ENCODE peak calls at places on chromosomes 5 and 9, in four cellular contexts. G is hepatocyte, L is WERI-Rb-1, K is mesothelial cell of epicardium. N is an unnamed sample.

GRCh38 chr5:106699198-106699597 is 971.5 kb downstream of the EFNA5 start:
- DNase-seq in G (no peak), L (peak; percentile 10), K (no peak), N (no peak)

GRCh38 chr5:77642915-77643653 is 4.6 kb upstream of the OTP start:
- DNase-seq in G (no peak), L (no peak), K (no peak), N (no peak)

GRCh38 chr9:129242971-129243561 is 65.0 kb upstream of the IER5L start:
- DNase-seq in G (no peak), L (peak; percentile 41), K (no peak), N (no peak)

GRCh38 chr5:55236800-55237199 is 3.4 kb upstream of the CCNO start:
- DNase-seq in G (no peak), L (no peak), K (no peak), N (no peak)

GRCh38 chr5:138504799-138505198 is 38.2 kb downstream of the ETF1 start:
- DNase-seq in G (no peak), L (no peak), K (no peak), N (no peak)

GRCh38 chr5:176388003-176388340 is 426 bp downstream of the NOP16 start:
- DNase-seq in G (peak; percentile 40), L (no peak), K (no peak), N (no peak)

GRCh38 chr5:55030676-55031445 is 6.8 kb downstream of the GZMK start:
- DNase-seq in G (no peak), L (no peak), K (no peak), N (no peak)

GRCh38 chr9:98146101-98146991 is 27.3 kb upstream of the TRIM14 start:
- DNase-seq in G (peak; percentile 88), L (no peak), K (no peak), N (no peak)

GRCh38 chr9:110427497-110428104 is 89.9 kb upstream of the TXNDC8 start:
- DNase-seq in G (peak; percentile 69), L (peak; percentile 58), K (peak; percentile 45), N (peak; percentile 31)

GRCh38 chr5:73780297-73781080 is 154.5 kb downstream of the ARHGEF28 start:
- DNase-seq in G (peak; percentile 51), L (no peak), K (no peak), N (no peak)
- TF ChIP-seq CTCF in G (no peak), L (no peak), K (no peak), N (no peak)

GRCh38 chr5:159915913-159916840 is at the start of gene ADRA1B:
- DNase-seq in G (peak; percentile 88), L (peak; percentile 80), K (peak; percentile 83), N (peak; percentile 88)
- TF ChIP-seq CTCF in G (peak; percentile 65), L (peak; percentile 74), K (peak; percentile 41), N (peak; percentile 68)

GRCh38 chr9:77211561-77211960 is 34.2 kb downstream of the VPS13A start:
- DNase-seq in G (no peak), L (no peak), K (no peak), N (no peak)

GRCh38 chr9:77212801-77213200 is 35.5 kb downstream of the VPS13A start:
- DNase-seq in G (no peak), L (no peak), K (no peak), N (no peak)

GRCh38 chr9:77221431-77221830 is 44.1 kb downstream of the VPS13A start:
- DNase-seq in G (no peak), L (no peak), K (no peak), N (no peak)

GRCh38 chr9:77218612-77219011 is 41.3 kb downstream of the VPS13A start:
- DNase-seq in G (no peak), L (no peak), K (no peak), N (no peak)

DNA sequence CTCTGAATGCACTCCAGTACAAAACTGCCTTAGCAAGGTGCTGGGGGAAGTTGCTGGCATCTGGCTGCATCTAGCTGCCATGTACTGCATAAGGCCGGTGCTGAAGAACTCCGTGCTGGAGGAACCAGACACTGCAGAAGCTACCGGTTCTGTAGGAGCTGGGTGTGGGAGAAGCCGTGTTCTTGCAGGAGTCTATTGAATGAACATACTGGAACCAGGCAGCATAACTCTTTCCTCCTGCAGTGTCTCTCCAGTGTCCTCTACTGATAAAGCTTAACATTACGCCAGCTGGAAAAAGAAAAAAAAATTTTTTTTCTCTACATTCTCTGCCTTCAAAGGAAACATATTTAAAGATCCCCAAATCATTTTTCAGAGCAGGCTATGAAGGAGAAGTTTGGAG is 38.5 kb downstream of the VPS13A start:
- DNase-seq in G (peak; percentile 13), L (no peak), K (no peak), N (no peak)
- TF ChIP-seq CTCF in G (peak; percentile 29), L (peak; percentile 44), K (no peak), N (peak; percentile 14)

GRCh38 chr5:136020383-136021015 is 8.3 kb upstream of the TGFBI start:
- DNase-seq in G (peak; percentile 78), L (no peak), K (no peak), N (no peak)

GRCh38 chr5:136021016-136021405 is 7.8 kb upstream of the TGFBI start:
- DNase-seq in G (no peak), L (no peak), K (no peak), N (no peak)

GRCh38 chr5:136016945-136017530 is 11.8 kb upstream of the TGFBI start:
- DNase-seq in G (no peak), L (no peak), K (no peak), N (no peak)

GRCh38 chr5:136020001-136020382 is 8.8 kb upstream of the TGFBI start:
- DNase-seq in G (no peak), L (no peak), K (no peak), N (no peak)

GRCh38 chr5:136018814-136019777 is 9.7 kb upstream of the TGFBI start:
- DNase-seq in G (peak; percentile 82), L (no peak), K (peak; percentile 61), N (no peak)
- TF ChIP-seq CTCF in G (peak; percentile 30), L (no peak), K (no peak), N (no peak)

DNA sequence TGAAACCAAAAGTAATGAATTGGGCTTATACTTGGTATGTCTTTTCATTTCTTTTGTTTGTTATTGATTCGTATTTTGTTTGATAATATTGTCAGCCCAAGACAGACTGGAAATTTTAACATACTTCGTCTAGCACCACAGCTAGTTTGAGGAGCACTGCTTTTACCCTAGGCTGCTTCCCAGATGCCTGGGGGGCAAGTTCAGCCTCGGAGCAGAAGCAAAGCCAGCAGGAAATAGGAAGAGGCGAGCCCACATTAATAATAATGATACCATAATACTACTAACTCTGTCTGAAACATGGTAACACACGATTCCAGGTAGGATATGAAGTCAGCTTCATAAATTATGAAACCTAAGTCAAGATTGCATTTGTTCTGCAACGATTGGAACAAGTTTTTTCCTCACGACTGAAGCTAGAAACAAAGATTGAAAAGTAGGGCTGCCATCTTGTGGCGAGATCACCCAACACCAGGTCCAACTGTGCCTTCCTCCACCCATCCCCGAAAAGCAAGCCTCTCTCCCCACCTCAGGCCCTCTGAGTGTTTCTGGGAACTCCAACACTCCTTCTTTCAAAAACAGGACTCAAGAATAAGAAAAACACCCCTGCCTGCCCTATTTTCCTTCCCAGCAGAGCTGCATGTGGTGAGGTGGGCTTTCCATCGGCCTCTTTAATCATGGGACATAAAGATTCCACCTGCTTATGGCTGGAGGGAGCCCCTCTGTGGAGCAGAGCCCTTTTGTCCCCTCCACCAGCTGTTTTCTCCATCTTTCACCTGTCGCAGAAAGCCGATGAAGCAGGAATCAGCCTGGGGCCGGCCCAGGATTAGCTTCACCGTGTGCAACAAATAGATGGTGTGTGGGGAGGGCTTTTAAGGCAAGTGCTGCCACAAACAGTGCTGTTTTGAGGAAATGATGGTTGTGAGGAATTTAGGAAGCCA is 236.3 kb downstream of the CAAP1 start:
- DNase-seq in G (peak; percentile 28), L (peak; percentile 16), K (no peak), N (peak; percentile 30)
- TF ChIP-seq CTCF in G (peak; percentile 56), L (peak; percentile 68), K (no peak), N (peak; percentile 31)